ENCODE peak calls at places on chromosomes 4 and X, in four cellular contexts. One of them, this sample, is unnamed.

GRCh38 chr4:55382515-55383003 is 13.2 kb upstream of the TMEM165 start:
- DNase-seq in kidney: no peak
- DNase-seq in CD4-positive, CD25-positive, alpha-beta regulatory T cell: no peak
- DNase-seq in PC-9: no peak
- DNase-seq in this sample: no peak

GRCh38 chr4:5751918-5752802 is 41.2 kb downstream of the EVC start:
- DNase-seq in PC-9: no peak
- DNase-seq in kidney: no peak
- DNase-seq in CD4-positive, CD25-positive, alpha-beta regulatory T cell: no peak
- DNase-seq in this sample: no peak

GRCh38 chr4:10173039-10173753 is 56.6 kb upstream of the WDR1 start:
- DNase-seq in CD4-positive, CD25-positive, alpha-beta regulatory T cell: no peak
- DNase-seq in kidney: no peak
- DNase-seq in PC-9: no peak
- DNase-seq in this sample: no peak

GRCh38 chr4:74632634-74633033 is 161.7 kb downstream of the BTC start:
- DNase-seq in CD4-positive, CD25-positive, alpha-beta regulatory T cell: no peak
- DNase-seq in kidney: no peak
- DNase-seq in PC-9: peak
- DNase-seq in this sample: no peak

GRCh38 chr4:92182006-92182735 is 121.6 kb upstream of the GRID2 start:
- DNase-seq in kidney: peak
- DNase-seq in CD4-positive, CD25-positive, alpha-beta regulatory T cell: no peak
- DNase-seq in PC-9: no peak
- DNase-seq in this sample: no peak

GRCh38 chrX:80576815-80577533 is 156.7 kb downstream of the TENT5D start:
- DNase-seq in kidney: peak
- DNase-seq in CD4-positive, CD25-positive, alpha-beta regulatory T cell: no peak
- DNase-seq in PC-9: no peak
- DNase-seq in this sample: no peak

GRCh38 chr4:8427761-8428287 is 12.7 kb downstream of the ACOX3 start:
- DNase-seq in CD4-positive, CD25-positive, alpha-beta regulatory T cell: no peak
- DNase-seq in PC-9: peak
- DNase-seq in kidney: no peak
- DNase-seq in this sample: no peak

GRCh38 chr4:2083826-2084160 is 24.7 kb downstream of the NAT8L start:
- DNase-seq in kidney: peak
- DNase-seq in PC-9: no peak
- DNase-seq in CD4-positive, CD25-positive, alpha-beta regulatory T cell: no peak
- DNase-seq in this sample: no peak

GRCh38 chr4:167989815-167990214 is 102.5 kb upstream of the ANXA10 start:
- DNase-seq in CD4-positive, CD25-positive, alpha-beta regulatory T cell: no peak
- DNase-seq in kidney: no peak
- DNase-seq in PC-9: no peak
- DNase-seq in this sample: no peak

GRCh38 chrX:151384807-151385206 is 12.2 kb upstream of the VMA21 start:
- DNase-seq in PC-9: no peak
- DNase-seq in CD4-positive, CD25-positive, alpha-beta regulatory T cell: no peak
- DNase-seq in kidney: no peak
- DNase-seq in this sample: no peak

GRCh38 chrX:39827959-39828358 is 269.8 kb downstream of the BCOR start:
- DNase-seq in kidney: no peak
- DNase-seq in PC-9: no peak
- DNase-seq in CD4-positive, CD25-positive, alpha-beta regulatory T cell: no peak
- DNase-seq in this sample: no peak

GRCh38 chrX:148871422-148872152 is 371.2 kb downstream of the AFF2 start:
- DNase-seq in CD4-positive, CD25-positive, alpha-beta regulatory T cell: no peak
- DNase-seq in PC-9: no peak
- DNase-seq in kidney: no peak
- DNase-seq in this sample: peak

GRCh38 chr4:158798062-158798461 is 29.2 kb downstream of the FNIP2 start:
- DNase-seq in CD4-positive, CD25-positive, alpha-beta regulatory T cell: no peak
- DNase-seq in PC-9: no peak
- DNase-seq in kidney: no peak
- DNase-seq in this sample: no peak

GRCh38 chr4:142169216-142169615 is 532.8 kb downstream of the IL15 start:
- DNase-seq in kidney: no peak
- DNase-seq in PC-9: no peak
- DNase-seq in CD4-positive, CD25-positive, alpha-beta regulatory T cell: no peak
- DNase-seq in this sample: no peak

GRCh38 chrX:108167211-108167872 is 75.8 kb downstream of the ATG4A start:
- DNase-seq in PC-9: peak
- DNase-seq in CD4-positive, CD25-positive, alpha-beta regulatory T cell: no peak
- DNase-seq in kidney: no peak
- DNase-seq in this sample: no peak

GRCh38 chr4:184801781-184802180 is 24.0 kb downstream of the ACSL1 start:
- DNase-seq in CD4-positive, CD25-positive, alpha-beta regulatory T cell: no peak
- DNase-seq in PC-9: no peak
- DNase-seq in kidney: no peak
- DNase-seq in this sample: no peak

GRCh38 chrX:19897087-19897486 is 9.7 kb upstream of the SH3KBP1 start:
- DNase-seq in PC-9: no peak
- DNase-seq in kidney: no peak
- DNase-seq in CD4-positive, CD25-positive, alpha-beta regulatory T cell: no peak
- DNase-seq in this sample: no peak

GRCh38 chrX:123173833-123174232 is 10.2 kb upstream of the GRIA3 start:
- DNase-seq in CD4-positive, CD25-positive, alpha-beta regulatory T cell: no peak
- DNase-seq in kidney: no peak
- DNase-seq in PC-9: no peak
- DNase-seq in this sample: no peak

GRCh38 chr4:152700151-152700550 is 20.4 kb upstream of the TMEM154 start:
- DNase-seq in CD4-positive, CD25-positive, alpha-beta regulatory T cell: no peak
- DNase-seq in kidney: no peak
- DNase-seq in PC-9: no peak
- DNase-seq in this sample: no peak

GRCh38 chrX:131812847-131813825 is 210.0 kb upstream of the STK26 start:
- DNase-seq in PC-9: peak
- DNase-seq in kidney: peak
- DNase-seq in CD4-positive, CD25-positive, alpha-beta regulatory T cell: peak
- DNase-seq in this sample: no peak

GRCh38 chrX:113384628-113385027 is 544.0 kb upstream of the AMOT start:
- DNase-seq in CD4-positive, CD25-positive, alpha-beta regulatory T cell: no peak
- DNase-seq in kidney: no peak
- DNase-seq in PC-9: no peak
- DNase-seq in this sample: peak

GRCh38 chr4:81635747-81636146 is 164.0 kb upstream of the RASGEF1B start:
- DNase-seq in kidney: no peak
- DNase-seq in CD4-positive, CD25-positive, alpha-beta regulatory T cell: no peak
- DNase-seq in PC-9: peak
- DNase-seq in this sample: no peak

GRCh38 chr4:39134674-39135073 is 47.7 kb upstream of the WDR19 start:
- DNase-seq in PC-9: no peak
- DNase-seq in kidney: no peak
- DNase-seq in CD4-positive, CD25-positive, alpha-beta regulatory T cell: no peak
- DNase-seq in this sample: no peak

GRCh38 chr4:154858166-154858565 is 77.1 kb downstream of the RBM46 start:
- DNase-seq in kidney: no peak
- DNase-seq in PC-9: no peak
- DNase-seq in CD4-positive, CD25-positive, alpha-beta regulatory T cell: no peak
- DNase-seq in this sample: no peak

GRCh38 chrX:3788494-3789233 is 75.2 kb upstream of the PRKX start:
- DNase-seq in PC-9: no peak
- DNase-seq in kidney: no peak
- DNase-seq in CD4-positive, CD25-positive, alpha-beta regulatory T cell: no peak
- DNase-seq in this sample: no peak

GRCh38 chr4:17699380-17699779 is 82.0 kb downstream of the FAM184B start:
- DNase-seq in kidney: no peak
- DNase-seq in PC-9: no peak
- DNase-seq in CD4-positive, CD25-positive, alpha-beta regulatory T cell: no peak
- DNase-seq in this sample: no peak

GRCh38 chr4:87529187-87529586 is at the start of gene SPARCL1:
- DNase-seq in kidney: no peak
- DNase-seq in PC-9: no peak
- DNase-seq in CD4-positive, CD25-positive, alpha-beta regulatory T cell: no peak
- DNase-seq in this sample: no peak

GRCh38 chr4:185382754-185383153 is 13.0 kb downstream of the LRP2BP start:
- DNase-seq in kidney: no peak
- DNase-seq in PC-9: no peak
- DNase-seq in CD4-positive, CD25-positive, alpha-beta regulatory T cell: no peak
- DNase-seq in this sample: no peak

GRCh38 chr4:101346562-101347266 is 612 bp downstream of the PPP3CA start:
- DNase-seq in kidney: peak
- DNase-seq in PC-9: peak
- DNase-seq in CD4-positive, CD25-positive, alpha-beta regulatory T cell: peak
- DNase-seq in this sample: peak

GRCh38 chr4:69689530-69690111 is 36.6 kb upstream of the UGT2A1 start:
- DNase-seq in kidney: no peak
- DNase-seq in PC-9: no peak
- DNase-seq in CD4-positive, CD25-positive, alpha-beta regulatory T cell: peak
- DNase-seq in this sample: peak

GRCh38 chr4:12963291-12963690 is 520.8 kb downstream of the RAB28 start:
- DNase-seq in kidney: no peak
- DNase-seq in PC-9: no peak
- DNase-seq in CD4-positive, CD25-positive, alpha-beta regulatory T cell: no peak
- DNase-seq in this sample: no peak

GRCh38 chrX:28794751-28795150 is 207.5 kb downstream of the IL1RAPL1 start:
- DNase-seq in kidney: no peak
- DNase-seq in PC-9: no peak
- DNase-seq in CD4-positive, CD25-positive, alpha-beta regulatory T cell: no peak
- DNase-seq in this sample: no peak

GRCh38 chr4:152360045-152360410 is 175.9 kb downstream of the FBXW7 start:
- DNase-seq in kidney: no peak
- DNase-seq in PC-9: no peak
- DNase-seq in CD4-positive, CD25-positive, alpha-beta regulatory T cell: no peak
- DNase-seq in this sample: no peak

DNA sequence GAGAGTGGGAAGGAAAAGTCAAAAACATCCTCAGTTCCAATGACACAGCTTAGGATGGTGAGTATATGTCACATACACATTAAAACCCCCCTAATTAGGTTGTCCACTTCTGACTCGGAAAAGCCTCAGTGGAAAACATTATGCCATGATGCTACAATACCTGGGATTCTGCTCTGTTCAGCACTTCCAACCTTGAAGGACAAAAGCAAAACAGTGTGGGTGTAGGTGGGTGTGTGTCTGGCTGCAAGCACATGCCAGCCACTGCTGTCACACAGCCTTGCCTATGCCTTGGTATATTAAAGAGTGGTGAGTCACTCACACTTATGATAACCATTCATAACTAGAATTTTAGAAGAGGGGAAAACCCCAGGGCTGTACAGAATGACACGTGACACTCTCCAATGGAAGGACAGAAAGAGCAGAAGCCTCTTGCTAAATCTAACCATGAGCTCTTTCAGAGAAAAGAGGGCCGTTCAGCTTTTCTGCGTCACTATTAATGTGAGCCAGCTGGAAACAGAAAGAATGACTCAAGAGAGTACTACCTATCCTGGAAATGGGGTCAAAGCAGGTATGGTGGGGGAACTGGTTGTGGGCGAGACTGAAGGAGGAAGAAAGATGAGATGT is 159.6 kb downstream of the TET2 start:
- DNase-seq in kidney: no peak
- DNase-seq in PC-9: peak
- DNase-seq in CD4-positive, CD25-positive, alpha-beta regulatory T cell: peak
- DNase-seq in this sample: no peak
- H3K27ac ChIP-seq in kidney: no peak
- H3K27ac ChIP-seq in PC-9: no peak
- H3K27ac ChIP-seq in CD4-positive, CD25-positive, alpha-beta regulatory T cell: peak
- H3K27ac ChIP-seq in this sample: no peak

DNA sequence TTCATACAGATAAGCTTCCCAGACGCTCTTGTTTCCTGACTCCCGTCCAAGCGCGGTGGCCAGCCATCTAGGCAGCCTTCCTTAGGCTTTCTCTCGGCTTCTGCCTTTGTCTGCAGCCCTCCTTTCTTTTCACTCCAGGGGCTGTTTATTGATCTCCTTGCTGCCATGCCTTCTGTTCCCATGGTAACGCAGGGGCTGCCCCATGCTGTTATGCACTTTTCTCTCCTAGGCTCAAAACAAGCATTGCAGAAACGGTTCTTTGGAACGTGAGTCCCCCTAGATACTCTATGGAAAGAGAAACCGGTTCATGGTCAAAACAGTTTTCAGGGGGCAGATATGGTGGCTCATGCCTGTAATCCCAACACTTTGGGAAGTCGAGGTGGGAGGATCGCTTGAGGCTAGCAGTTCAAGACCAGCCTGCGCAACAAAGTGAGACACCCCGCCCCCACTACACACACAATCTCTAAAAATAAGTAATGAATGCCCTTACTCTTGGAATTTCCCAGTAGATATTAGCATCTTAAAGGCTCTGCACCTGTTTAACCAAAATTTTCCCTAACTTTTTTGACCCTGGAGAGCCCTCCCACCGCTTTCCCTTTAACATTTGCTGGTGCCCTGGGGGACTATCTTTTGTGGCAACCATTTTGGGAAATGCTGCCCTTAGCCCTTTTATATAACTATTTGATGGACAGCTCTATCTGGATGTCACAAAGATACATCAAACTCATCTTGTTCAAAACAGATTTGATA is 53.9 kb upstream of the ZNF157 start:
- DNase-seq in PC-9: no peak
- DNase-seq in CD4-positive, CD25-positive, alpha-beta regulatory T cell: no peak
- DNase-seq in kidney: no peak
- DNase-seq in this sample: no peak
- H3K4me3 ChIP-seq in PC-9: no peak
- H3K4me3 ChIP-seq in CD4-positive, CD25-positive, alpha-beta regulatory T cell: no peak
- H3K4me3 ChIP-seq in kidney: no peak
- H3K4me3 ChIP-seq in this sample: no peak

GRCh38 chr4:76061421-76061820 is 13.1 kb upstream of the ART3 start:
- DNase-seq in CD4-positive, CD25-positive, alpha-beta regulatory T cell: no peak
- DNase-seq in kidney: no peak
- DNase-seq in PC-9: no peak
- DNase-seq in this sample: no peak
- H3K27ac ChIP-seq in CD4-positive, CD25-positive, alpha-beta regulatory T cell: no peak
- H3K27ac ChIP-seq in kidney: no peak
- H3K27ac ChIP-seq in PC-9: no peak
- H3K27ac ChIP-seq in this sample: no peak

GRCh38 chrX:10617964-10618342 is 2.4 kb downstream of the MID1 start:
- DNase-seq in PC-9: peak
- DNase-seq in kidney: no peak
- DNase-seq in CD4-positive, CD25-positive, alpha-beta regulatory T cell: no peak
- DNase-seq in this sample: no peak
- H3K4me3 ChIP-seq in PC-9: peak
- H3K4me3 ChIP-seq in kidney: peak
- H3K4me3 ChIP-seq in CD4-positive, CD25-positive, alpha-beta regulatory T cell: no peak
- H3K4me3 ChIP-seq in this sample: peak

DNA sequence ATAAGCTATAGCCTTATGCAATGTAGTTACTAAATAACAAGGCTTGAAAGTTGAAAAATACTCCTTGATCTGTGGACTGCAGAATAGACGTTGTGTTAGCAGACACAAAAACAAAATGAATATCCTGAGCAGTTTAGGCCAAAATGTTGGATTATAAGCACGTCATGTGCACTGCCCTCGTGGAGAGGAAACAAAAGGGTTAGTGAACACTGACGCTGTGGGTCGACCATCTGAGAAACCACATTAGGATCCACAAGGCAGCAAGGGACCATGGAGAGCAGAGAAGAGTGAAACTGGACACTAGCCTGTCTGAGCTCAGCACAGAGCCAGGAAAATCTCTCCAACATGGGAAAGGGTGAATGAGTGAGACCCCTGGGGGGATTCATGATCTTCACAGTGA is 145.3 kb downstream of the DTHD1 start:
- DNase-seq in CD4-positive, CD25-positive, alpha-beta regulatory T cell: no peak
- DNase-seq in PC-9: no peak
- DNase-seq in kidney: no peak
- DNase-seq in this sample: no peak
- H3K27ac ChIP-seq in CD4-positive, CD25-positive, alpha-beta regulatory T cell: no peak
- H3K27ac ChIP-seq in PC-9: no peak
- H3K27ac ChIP-seq in kidney: no peak
- H3K27ac ChIP-seq in this sample: no peak

GRCh38 chrX:153411255-153411987 is at the start of gene ZFP92:
- DNase-seq in kidney: no peak
- DNase-seq in CD4-positive, CD25-positive, alpha-beta regulatory T cell: peak
- DNase-seq in PC-9: no peak
- DNase-seq in this sample: no peak
- H3K4me3 ChIP-seq in kidney: no peak
- H3K4me3 ChIP-seq in CD4-positive, CD25-positive, alpha-beta regulatory T cell: no peak
- H3K4me3 ChIP-seq in PC-9: no peak
- H3K4me3 ChIP-seq in this sample: no peak

This sample was measured in SJSA1.